ENCODE peak calls at places on chromosomes 1 and 21, in four cellular contexts. B is GM12878, U is K562, N is HepG2. Y is an unnamed sample.

GRCh38 chr1:39418223-39418622 is 73.2 kb upstream of the BMP8A start:
- DNase-seq in N (no peak), B (no peak), U (no peak), Y (no peak)

GRCh38 chr1:51963592-51964308 is 26.8 kb downstream of the RAB3B start:
- DNase-seq in B (no peak), U (peak; percentile 57), N (no peak), Y (no peak)

GRCh38 chr1:221715321-221716169 is 26.3 kb downstream of the DUSP10 start:
- DNase-seq in N (peak; percentile 79), B (no peak), U (no peak), Y (peak; percentile 44)

GRCh38 chr1:85282424-85282823 is 6.0 kb upstream of the BCL10 start:
- DNase-seq in U (peak; percentile 22), N (peak; percentile 54), B (no peak), Y (peak; percentile 43)

GRCh38 chr1:14677291-14677690 is 78.8 kb downstream of the KAZN start:
- DNase-seq in N (no peak), U (no peak), B (no peak), Y (no peak)

GRCh38 chr1:209375681-209376360 is 207.7 kb upstream of the CAMK1G start:
- DNase-seq in B (no peak), N (no peak), U (no peak), Y (no peak)

GRCh38 chr1:19597463-19598309 is 46.4 kb upstream of the NBL1 start:
- DNase-seq in B (no peak), U (no peak), N (no peak), Y (no peak)

GRCh38 chr1:923131-923990 is at the start of gene SAMD11:
- DNase-seq in B (no peak), N (peak; percentile 40), U (peak; percentile 86), Y (peak; percentile 58)

GRCh38 chr1:159092398-159092760 is 15.8 kb upstream of the AIM2 start:
- DNase-seq in N (no peak), U (no peak), B (no peak), Y (no peak)

GRCh38 chr1:47469910-47470309 is 32.1 kb downstream of the FOXD2 start:
- DNase-seq in B (no peak), N (no peak), U (peak; percentile 71), Y (no peak)

GRCh38 chr1:4978660-4979390 is 324.4 kb downstream of the AJAP1 start:
- DNase-seq in B (no peak), N (no peak), U (no peak), Y (no peak)

GRCh38 chr1:109500886-109501285 is 7.0 kb downstream of the CYB561D1 start:
- DNase-seq in U (no peak), N (no peak), B (no peak), Y (no peak)

GRCh38 chr1:109501644-109502367 is 7.7 kb downstream of the AMIGO1 start:
- DNase-seq in N (no peak), U (peak; percentile 55), B (no peak), Y (no peak)

GRCh38 chr1:109498161-109498801 is 4.4 kb downstream of the CYB561D1 start:
- DNase-seq in N (no peak), U (peak; percentile 46), B (no peak), Y (peak; percentile 74)

GRCh38 chr1:109499081-109499480 is 5.2 kb downstream of the CYB561D1 start:
- DNase-seq in U (no peak), N (no peak), B (no peak), Y (no peak)

GRCh38 chr1:109499661-109500536 is 6.0 kb downstream of the CYB561D1 start:
- DNase-seq in N (peak; percentile 45), U (peak; percentile 54), B (no peak), Y (peak; percentile 58)
- TF ChIP-seq FOXM1 in N (no peak), U (no peak), B (no peak), Y (no peak)

GRCh38 chr21:38144193-38144592 is 112.6 kb upstream of the KCNJ15 start:
- DNase-seq in B (no peak), U (no peak), N (no peak), Y (no peak)

GRCh38 chr21:38140192-38140905 is 116.4 kb upstream of the KCNJ15 start:
- DNase-seq in U (no peak), B (no peak), N (no peak), Y (no peak)

GRCh38 chr21:38136201-38136600 is 120.6 kb upstream of the KCNJ15 start:
- DNase-seq in U (no peak), B (no peak), N (no peak), Y (no peak)

GRCh38 chr21:38142226-38142625 is 114.6 kb upstream of the KCNJ15 start:
- DNase-seq in U (no peak), N (no peak), B (no peak), Y (no peak)

GRCh38 chr21:38139380-38140168 is 117.2 kb upstream of the KCNJ15 start:
- DNase-seq in U (no peak), N (peak; percentile 7), B (no peak), Y (no peak)
- TF ChIP-seq SP1 in U (no peak), N (no peak), B (no peak), Y (no peak)

DNA sequence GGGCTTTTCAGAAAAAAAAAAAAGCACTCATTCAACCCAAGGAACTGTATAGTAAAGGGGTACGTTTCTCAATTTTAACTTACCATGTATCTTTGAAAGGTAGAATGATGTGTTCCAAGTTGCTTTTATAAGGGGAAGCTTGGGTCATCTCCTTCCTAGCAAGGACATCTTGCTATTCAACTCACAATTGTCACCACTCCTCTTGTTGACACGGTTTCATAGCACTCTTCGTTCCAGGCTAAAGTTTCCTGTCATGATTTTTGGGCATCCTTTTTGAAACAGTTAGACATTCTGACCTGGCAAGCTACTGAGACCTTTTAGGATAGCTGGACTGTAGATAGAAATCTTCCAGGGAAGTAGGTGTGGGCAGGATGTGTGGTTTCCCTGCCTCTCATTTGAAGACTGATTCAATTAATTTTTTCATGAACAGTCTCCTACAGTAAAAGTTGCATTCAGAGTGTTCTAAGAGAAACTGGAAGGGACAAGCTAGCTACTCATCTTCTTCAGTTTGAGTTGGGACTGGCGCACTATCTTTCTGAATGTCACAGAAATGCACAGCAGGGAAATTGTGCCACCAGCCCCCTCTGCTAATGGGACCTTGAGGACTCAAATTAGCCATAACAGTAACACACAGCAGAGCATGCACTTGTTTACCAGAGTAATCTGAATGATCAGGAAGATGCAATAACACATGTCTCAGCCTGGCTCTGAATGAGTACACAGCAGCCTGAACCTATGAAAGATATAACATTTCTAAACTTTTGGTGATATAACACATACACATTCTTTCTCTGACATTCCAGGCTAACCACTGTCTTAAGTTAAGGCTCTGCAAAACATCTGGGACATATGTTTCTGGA is 53.4 kb upstream of the CNN3 start:
- DNase-seq in N (no peak), B (no peak), U (no peak), Y (no peak)
- TF ChIP-seq BHLHE40 in N (no peak), B (no peak), U (no peak), Y (no peak)

GRCh38 chr21:33901421-33902288 is 13.9 kb downstream of the ATP5PO start:
- DNase-seq in U (peak; percentile 44), N (peak; percentile 20), B (no peak), Y (peak; percentile 64)
- TF ChIP-seq FOXM1 in U (no peak), N (no peak), B (no peak), Y (no peak)

DNA sequence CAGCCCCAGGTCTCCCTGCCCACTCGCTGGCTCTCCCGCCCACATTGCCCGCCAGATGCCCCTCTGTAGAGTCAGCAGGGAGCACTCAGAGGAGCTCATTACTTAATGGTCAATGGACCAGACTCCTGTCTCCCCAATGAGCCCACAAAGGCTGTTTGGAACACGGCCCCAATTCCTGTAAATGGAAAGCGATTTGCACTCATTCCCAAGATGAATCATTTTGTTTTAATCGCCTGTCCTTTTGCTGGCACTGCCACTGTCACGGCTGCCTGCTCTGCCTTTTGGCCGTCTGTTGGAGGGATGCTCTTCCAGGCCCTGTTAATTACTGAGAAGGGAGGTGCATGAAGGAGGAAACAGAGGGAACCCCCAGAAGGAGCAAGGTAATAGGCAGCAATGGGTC is 44.8 kb upstream of the ATP2B4 start:
- DNase-seq in U (no peak), B (no peak), N (no peak), Y (no peak)
- TF ChIP-seq SP1 in U (no peak), B (no peak), N (no peak), Y (no peak)

GRCh38 chr1:226596531-226597165 is 48.1 kb downstream of the STUM start:
- DNase-seq in B (no peak), U (no peak), N (no peak), Y (no peak)
- TF ChIP-seq BHLHE40 in B (no peak), U (no peak), N (no peak), Y (no peak)

GRCh38 chr1:53340660-53341520 is 13.0 kb upstream of the LRP8 start:
- DNase-seq in N (no peak), U (no peak), B (no peak), Y (no peak)
- TF ChIP-seq FOXM1 in N (no peak), U (no peak), B (no peak), Y (no peak)

DNA sequence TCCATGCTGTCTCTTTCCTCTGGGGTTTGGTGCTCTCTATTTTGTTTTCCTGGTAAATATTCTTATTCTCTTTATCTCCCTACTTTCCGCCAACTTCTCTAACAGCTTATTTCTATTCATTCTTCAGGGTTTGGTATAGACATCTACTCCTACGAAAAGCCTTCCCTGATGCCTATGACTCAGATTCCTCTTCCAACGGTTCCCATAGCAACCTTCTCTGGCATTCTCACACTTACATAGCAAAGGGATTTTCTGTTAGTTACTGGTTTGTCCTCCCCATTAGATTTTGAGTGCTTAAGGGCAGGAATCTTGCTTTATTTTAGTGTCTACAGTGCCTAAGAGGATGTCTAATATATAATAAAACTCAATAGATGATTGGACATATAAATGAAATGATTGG is 407.6 kb upstream of the DEPDC1 start:
- DNase-seq in N (no peak), B (no peak), U (no peak), Y (no peak)
- TF ChIP-seq SP1 in N (no peak), B (no peak), U (no peak), Y (no peak)

DNA sequence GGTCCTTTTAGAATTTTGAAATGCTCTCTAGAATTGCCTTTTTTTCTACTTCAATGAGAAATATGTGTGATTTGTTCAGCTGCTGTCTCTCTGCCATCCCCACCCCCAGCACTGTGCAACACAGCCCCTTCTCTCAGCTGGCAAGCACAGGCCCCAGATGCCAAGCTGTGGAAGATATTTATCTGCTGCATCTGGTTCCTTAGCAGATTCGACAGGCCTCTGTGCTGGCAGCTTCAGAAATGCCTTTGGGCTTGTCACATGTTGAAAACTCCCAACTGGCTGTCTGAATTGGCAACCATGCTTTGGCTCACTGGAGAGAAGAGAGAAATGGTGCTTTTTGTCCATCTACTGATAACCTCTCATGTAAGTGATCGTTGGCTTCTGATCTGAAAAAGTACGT is 206.7 kb upstream of the C1orf87 start:
- DNase-seq in B (no peak), U (no peak), N (no peak), Y (no peak)
- TF ChIP-seq BHLHE40 in B (no peak), U (no peak), N (no peak), Y (no peak)

GRCh38 chr1:67749263-67749843 is 64.4 kb downstream of the GADD45A start:
- DNase-seq in U (no peak), N (no peak), B (no peak), Y (no peak)
- TF ChIP-seq FOXM1 in U (no peak), N (no peak), B (no peak), Y (no peak)

Y was measured in HEK293T.